ENCODE peak calls at places on chromosome 22, in ten cellular contexts. L is right atrium auricular region; O is cardiac muscle cell; F is A549; W is GM12878; A is CD8-positive, alpha-beta T cell; D is ovary; K is RWPE1; N is neuronal stem cell; E is effector memory CD4-positive, alpha-beta T cell. C is an unnamed sample.

GRCh38 chr22:50506611-50507420 is 686 bp downstream of the LMF2 start:
- DNase-seq in L (no peak), O (no peak), F (no peak), W (no peak), A (peak; percentile 62), D (peak; percentile 55), K (no peak), N (no peak), E (no peak), C (no peak)

GRCh38 chr22:39820266-39820665 is 73.3 kb downstream of the ENTHD1 start:
- DNase-seq in L (no peak), O (no peak), F (peak; percentile 14), W (no peak), A (no peak), D (no peak), K (peak; percentile 71), N (no peak), E (no peak), C (no peak)

GRCh38 chr22:31583861-31584485 is 78.0 kb downstream of the PISD start:
- DNase-seq in L (no peak), O (no peak), F (no peak), W (no peak), A (no peak), D (no peak), K (no peak), N (no peak), E (no peak), C (no peak)

GRCh38 chr22:33427461-33427860 is 369.3 kb upstream of the SYN3 start:
- DNase-seq in L (no peak), O (no peak), F (no peak), W (no peak), A (no peak), D (no peak), K (no peak), N (no peak), E (no peak), C (no peak)

GRCh38 chr22:50209893-50210292 is 9.1 kb downstream of the SELENOO start:
- DNase-seq in L (no peak), O (peak; percentile 71), F (peak; percentile 52), W (no peak), A (peak; percentile 81), D (peak; percentile 72), K (peak; percentile 48), N (no peak), E (peak; percentile 47), C (peak; percentile 78)

GRCh38 chr22:17912942-17913704 is 111.2 kb downstream of the MICAL3 start:
- DNase-seq in L (no peak), O (peak; percentile 53), F (no peak), W (no peak), A (no peak), D (no peak), K (no peak), N (no peak), E (no peak), C (no peak)

GRCh38 chr22:31451709-31452571 is 37.7 kb downstream of the EIF4ENIF1 start:
- DNase-seq in L (no peak), O (peak; percentile 54), F (peak; percentile 52), W (peak; percentile 15), A (no peak), D (no peak), K (peak; percentile 4), N (no peak), E (no peak), C (peak; percentile 67)

GRCh38 chr22:39248254-39248653 is 3.5 kb upstream of the PDGFB start:
- DNase-seq in L (no peak), O (no peak), F (no peak), W (no peak), A (no peak), D (no peak), K (no peak), N (no peak), E (no peak), C (no peak)

GRCh38 chr22:35301370-35301874 is 1.7 kb downstream of the TOM1 start:
- DNase-seq in L (peak; percentile 76), O (no peak), F (peak; percentile 85), W (no peak), A (no peak), D (no peak), K (peak; percentile 69), N (no peak), E (no peak), C (no peak)

GRCh38 chr22:39534591-39535301 is 2.2 kb upstream of the RPS19BP1 start:
- DNase-seq in L (peak; percentile 84), O (peak; percentile 87), F (peak; percentile 62), W (no peak), A (peak; percentile 88), D (peak; percentile 90), K (peak; percentile 60), N (peak; percentile 89), E (peak; percentile 57), C (peak; percentile 78)

GRCh38 chr22:38018938-38019827 is 34.8 kb upstream of the SOX10 start:
- DNase-seq in L (no peak), O (no peak), F (no peak), W (no peak), A (no peak), D (no peak), K (no peak), N (no peak), E (no peak), C (no peak)
- H3K27ac ChIP-seq in L (no peak overlapping the region), O (no peak overlapping the region), F (no peak overlapping the region), W (no peak overlapping the region), A (no peak overlapping the region), D (no peak overlapping the region), K (no peak overlapping the region), N (no peak overlapping the region), E (no peak overlapping the region), C (no peak overlapping the region)

GRCh38 chr22:19107730-19108074 is 14.5 kb downstream of the DGCR2 start:
- DNase-seq in L (no peak), O (no peak), F (no peak), W (no peak), A (no peak), D (no peak), K (no peak), N (no peak), E (no peak), C (no peak)

GRCh38 chr22:19111140-19111539 is 11.1 kb downstream of the DGCR2 start:
- DNase-seq in L (no peak), O (no peak), F (no peak), W (no peak), A (no peak), D (no peak), K (no peak), N (no peak), E (no peak), C (no peak)

GRCh38 chr22:19108807-19109197 is 13.4 kb downstream of the DGCR2 start:
- DNase-seq in L (no peak), O (no peak), F (no peak), W (no peak), A (no peak), D (no peak), K (no peak), N (no peak), E (no peak), C (no peak)

GRCh38 chr22:19110064-19110458 is 12.2 kb downstream of the DGCR2 start:
- DNase-seq in L (no peak), O (no peak), F (no peak), W (no peak), A (no peak), D (no peak), K (no peak), N (no peak), E (no peak), C (no peak)

GRCh38 chr22:19109198-19110063 is 12.8 kb downstream of the DGCR2 start:
- DNase-seq in L (no peak), O (no peak), F (peak; percentile 22), W (peak; percentile 55), A (peak; percentile 62), D (peak; percentile 55), K (peak; percentile 55), N (no peak), E (peak; percentile 39), C (peak; percentile 75)
- H3K27ac ChIP-seq in L (no peak overlapping the region), O (no peak overlapping the region), F (no peak overlapping the region), W (peak overlapping the region; percentile 38), A (peak overlapping the region; percentile 70), D (no peak overlapping the region), K (peak overlapping the region; percentile 81), N (no peak overlapping the region), E (peak overlapping the region; percentile 67), C (peak overlapping the region; percentile 19)

GRCh38 chr22:36301851-36302250 is 48.9 kb downstream of the APOL1 start:
- DNase-seq in L (no peak), O (no peak), F (no peak), W (no peak), A (no peak), D (no peak), K (no peak), N (no peak), E (no peak), C (no peak)

GRCh38 chr22:36304429-36304828 is 51.5 kb downstream of the APOL1 start:
- DNase-seq in L (no peak), O (no peak), F (no peak), W (no peak), A (no peak), D (no peak), K (no peak), N (no peak), E (no peak), C (no peak)

GRCh38 chr22:36303874-36304273 is 50.9 kb downstream of the APOL1 start:
- DNase-seq in L (no peak), O (no peak), F (no peak), W (no peak), A (no peak), D (no peak), K (no peak), N (no peak), E (no peak), C (no peak)

GRCh38 chr22:36302439-36303114 is 49.6 kb downstream of the APOL1 start:
- DNase-seq in L (no peak), O (no peak), F (no peak), W (no peak), A (no peak), D (no peak), K (no peak), N (no peak), E (no peak), C (no peak)

DNA sequence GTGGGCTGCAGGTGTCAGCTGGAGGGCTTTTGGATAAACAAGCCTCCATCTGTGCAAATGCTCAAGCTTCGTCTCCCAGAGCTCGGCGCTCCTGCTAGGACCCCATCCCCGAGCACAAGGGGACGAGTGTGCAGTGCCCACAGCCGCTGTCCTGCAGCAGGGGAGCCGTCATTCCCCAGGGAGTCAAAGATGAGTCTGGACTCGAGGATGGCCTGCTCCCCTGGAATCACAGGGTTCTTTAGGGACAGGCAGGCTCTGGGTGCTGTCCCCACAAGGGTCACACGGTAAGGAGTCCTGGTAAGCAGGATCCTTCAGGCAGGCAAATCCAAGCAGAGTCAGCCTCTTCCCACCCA is 50.2 kb downstream of the APOL1 start:
- DNase-seq in L (no peak), O (no peak), F (no peak), W (no peak), A (no peak), D (no peak), K (no peak), N (no peak), E (no peak), C (no peak)
- H3K27ac ChIP-seq in L (no peak overlapping the region), O (no peak overlapping the region), F (no peak overlapping the region), W (no peak overlapping the region), A (no peak overlapping the region), D (no peak overlapping the region), K (peak overlapping the region; percentile 69), N (no peak overlapping the region), E (no peak overlapping the region), C (no peak overlapping the region)

DNA sequence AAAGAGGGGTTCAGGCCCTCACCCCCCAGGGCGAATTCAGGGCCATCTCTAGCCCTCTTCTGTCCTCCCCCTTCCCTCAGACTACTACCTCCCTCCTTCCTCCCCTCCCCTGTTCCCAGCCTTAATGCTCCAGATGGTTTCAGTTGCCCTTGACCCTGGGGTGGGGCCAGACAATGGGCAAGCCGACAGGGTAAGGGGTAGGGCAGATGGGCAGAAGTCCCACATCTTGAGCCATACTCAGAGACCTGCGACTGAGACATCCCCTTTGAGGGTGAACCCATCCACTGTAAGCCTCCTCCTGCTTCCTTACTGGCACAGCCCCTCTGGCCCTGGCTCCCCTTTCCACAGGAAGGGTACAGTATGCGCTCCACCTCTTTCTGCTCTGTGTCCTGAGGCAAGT is 1.9 kb downstream of the RHBDD3 start:
- DNase-seq in L (no peak), O (no peak), F (no peak), W (no peak), A (no peak), D (peak; percentile 28), K (no peak), N (no peak), E (no peak), C (no peak)
- H3K27ac ChIP-seq in L (no peak overlapping the region), O (no peak overlapping the region), F (peak overlapping the region; percentile 100), W (no peak overlapping the region), A (no peak overlapping the region), D (no peak overlapping the region), K (peak overlapping the region; percentile 91), N (no peak overlapping the region), E (no peak overlapping the region), C (no peak overlapping the region)